ENCODE peak calls at places on chromosomes 12 and 14, in seven cellular contexts. N is kidney glomerular epithelial cell, Y is breast epithelium, V is sigmoid colon, B is ovary, K is AG08396, S is caudate nucleus. G is an unnamed sample.

GRCh38 chr14:21070083-21070609 is at the start of gene ARHGEF40:
- DNase-seq in N (no peak), Y (no peak), V (no peak), B (no peak), K (peak; percentile 85), S (peak; percentile 76), G (no peak)

GRCh38 chr12:76863811-76864210 is 15.0 kb downstream of the CSRP2 start:
- DNase-seq in N (no peak), Y (no peak), V (no peak), B (no peak), K (no peak), S (no peak), G (no peak)

GRCh38 chr12:45615268-45615667 is 114.2 kb upstream of the ARID2 start:
- DNase-seq in N (peak; percentile 72), Y (no peak), V (no peak), B (no peak), K (peak; percentile 53), S (no peak), G (no peak)

GRCh38 chr12:47762850-47763440 is 4.3 kb upstream of the RAPGEF3 start:
- DNase-seq in N (no peak), Y (no peak), V (no peak), B (no peak), K (no peak), S (no peak), G (no peak)

GRCh38 chr12:121060149-121061001 is 21.3 kb upstream of the OASL start:
- DNase-seq in N (no peak), Y (no peak), V (no peak), B (peak; percentile 49), K (peak; percentile 68), S (peak; percentile 4), G (no peak)

GRCh38 chr14:100419856-100420255 is 96.7 kb downstream of the SLC25A47 start:
- DNase-seq in N (no peak), Y (no peak), V (peak; percentile 20), B (no peak), K (no peak), S (no peak), G (no peak)

GRCh38 chr12:115895247-115895646 is 382.2 kb downstream of the MED13L start:
- DNase-seq in N (no peak), Y (no peak), V (no peak), B (no peak), K (peak; percentile 26), S (no peak), G (no peak)

GRCh38 chr14:29548948-29549370 is 378.7 kb downstream of the PRKD1 start:
- DNase-seq in N (peak; percentile 71), Y (no peak), V (no peak), B (no peak), K (peak; percentile 41), S (no peak), G (no peak)

GRCh38 chr14:68789002-68789797 is 3.7 kb downstream of the ZFP36L1 start:
- DNase-seq in N (peak; percentile 53), Y (peak; percentile 82), V (peak; percentile 95), B (peak; percentile 78), K (peak; percentile 59), S (peak; percentile 65), G (no peak)

GRCh38 chr12:6614513-6615177 is 7.5 kb upstream of the CHD4 start:
- DNase-seq in N (no peak), Y (no peak), V (no peak), B (no peak), K (no peak), S (no peak), G (no peak)

GRCh38 chr12:14774944-14775651 is 28.2 kb downstream of the WBP11 start:
- DNase-seq in N (peak; percentile 44), Y (peak; percentile 57), V (peak; percentile 83), B (no peak), K (peak; percentile 32), S (peak; percentile 35), G (no peak)

GRCh38 chr14:90795744-90796143 is 20.5 kb downstream of the TTC7B start:
- DNase-seq in N (peak; percentile 36), Y (no peak), V (no peak), B (no peak), K (peak; percentile 73), S (no peak), G (no peak)

GRCh38 chr14:94384342-94384741 is 4.1 kb downstream of the SERPINA1 start:
- DNase-seq in N (no peak), Y (no peak), V (peak; percentile 17), B (no peak), K (no peak), S (no peak), G (no peak)

GRCh38 chr12:97572220-97572619 is 109.6 kb downstream of the RMST start:
- DNase-seq in N (no peak), Y (no peak), V (no peak), B (no peak), K (no peak), S (no peak), G (no peak)

GRCh38 chr14:23129759-23130316 is 10.8 kb upstream of the CEBPE start:
- DNase-seq in N (no peak), Y (peak; percentile 85), V (no peak), B (no peak), K (no peak), S (no peak), G (no peak)

GRCh38 chr12:66533767-66534166 is 145.1 kb downstream of the GRIP1 start:
- DNase-seq in N (no peak), Y (no peak), V (no peak), B (no peak), K (no peak), S (no peak), G (no peak)

GRCh38 chr12:95083938-95084337 is 10.5 kb upstream of the NR2C1 start:
- DNase-seq in N (peak; percentile 22), Y (no peak), V (peak; percentile 70), B (no peak), K (peak; percentile 56), S (no peak), G (no peak)

GRCh38 chr14:74414380-74414779 is 11.6 kb downstream of the SYNDIG1L start:
- DNase-seq in N (no peak), Y (no peak), V (no peak), B (no peak), K (no peak), S (no peak), G (no peak)

GRCh38 chr12:57697076-57697475 is 3.1 kb downstream of the OS9 start:
- DNase-seq in N (no peak), Y (no peak), V (no peak), B (no peak), K (no peak), S (no peak), G (no peak)

GRCh38 chr14:61677469-61677868 is 17.8 kb upstream of the HIF1A start:
- DNase-seq in N (no peak), Y (no peak), V (no peak), B (no peak), K (no peak), S (no peak), G (no peak)

GRCh38 chr14:92207012-92207927 is 85.5 kb downstream of the CPSF2 start:
- DNase-seq in N (no peak), Y (no peak), V (no peak), B (no peak), K (no peak), S (no peak), G (no peak)

GRCh38 chr12:46617167-46617566 is 208.6 kb downstream of the SLC38A4 start:
- DNase-seq in N (no peak), Y (no peak), V (peak; percentile 78), B (no peak), K (peak; percentile 53), S (no peak), G (no peak)

GRCh38 chr12:112107306-112107705 is 1.3 kb downstream of the NAA25 start:
- DNase-seq in N (no peak), Y (no peak), V (no peak), B (no peak), K (no peak), S (no peak), G (no peak)

GRCh38 chr14:105420141-105420975 is 731 bp downstream of the MTA1 start:
- DNase-seq in N (no peak), Y (no peak), V (no peak), B (no peak), K (peak; percentile 51), S (no peak), G (no peak)

GRCh38 chr14:89455412-89455811 is 38.4 kb upstream of the FOXN3 start:
- DNase-seq in N (no peak), Y (no peak), V (peak; percentile 54), B (no peak), K (no peak), S (no peak), G (peak; percentile 84)

GRCh38 chr14:30550335-30550734 is 8.6 kb upstream of the G2E3 start:
- DNase-seq in N (peak; percentile 68), Y (no peak), V (no peak), B (no peak), K (peak; percentile 61), S (no peak), G (no peak)

GRCh38 chr12:46627686-46628085 is 198.1 kb downstream of the SLC38A4 start:
- DNase-seq in N (peak; percentile 98), Y (no peak), V (no peak), B (no peak), K (no peak), S (no peak), G (no peak)

GRCh38 chr14:94411638-94412037 is 23.2 kb upstream of the SERPINA1 start:
- DNase-seq in N (no peak), Y (no peak), V (no peak), B (no peak), K (no peak), S (no peak), G (no peak)

GRCh38 chr14:96098309-96098998 is 59.3 kb downstream of the C14orf132 start:
- DNase-seq in N (peak; percentile 29), Y (no peak), V (no peak), B (no peak), K (peak; percentile 76), S (peak; percentile 34), G (no peak)

GRCh38 chr12:66584673-66585072 is 94.2 kb downstream of the GRIP1 start:
- DNase-seq in N (peak; percentile 1), Y (no peak), V (no peak), B (no peak), K (no peak), S (no peak), G (no peak)

GRCh38 chr12:41745593-41745992 is 399.1 kb downstream of the GXYLT1 start:
- DNase-seq in N (no peak), Y (no peak), V (no peak), B (no peak), K (no peak), S (no peak), G (no peak)

GRCh38 chr12:2902287-2902880 is 11.7 kb downstream of the TULP3 start:
- DNase-seq in N (no peak), Y (no peak), V (peak; percentile 72), B (peak; percentile 26), K (peak; percentile 17), S (peak; percentile 46), G (no peak)

GRCh38 chr14:70622111-70622712 is 19.5 kb upstream of the TTC9 start:
- DNase-seq in N (peak; percentile 56), Y (no peak), V (no peak), B (no peak), K (peak; percentile 43), S (no peak), G (no peak)

GRCh38 chr12:111766608-111767361 is at the start of gene ALDH2:
- DNase-seq in N (no peak), Y (peak; percentile 74), V (peak; percentile 91), B (peak; percentile 84), K (peak; percentile 91), S (peak; percentile 67), G (no peak)

G was measured in chondrocyte.